ENCODE peak calls at places on chromosomes 11 and 22, in ten cellular contexts. H is mucosa of descending colon, S is Calu3, F is PC-9, K is GM12865, P is HFFc6, L is fibroblast of mammary gland, C is right lobe of liver, Z is BE2C, M is WTC11. N is an unnamed sample.

GRCh38 chr22:45302751-45303150 is 7.0 kb upstream of the FAM118A start:
- DNase-seq in K (no peak), M (no peak), Z (no peak), P (no peak), H (peak), L (no peak), C (no peak), S (no peak), F (no peak), N (no peak)

GRCh38 chr11:10160350-10160749 is 133.7 kb downstream of the SBF2 start:
- DNase-seq in S (no peak), Z (no peak), L (no peak), C (no peak), F (no peak), H (no peak), M (no peak), K (no peak), P (no peak), N (no peak)

GRCh38 chr11:79940976-79941735 is 500.3 kb upstream of the TENM4 start:
- DNase-seq in Z (no peak), K (no peak), M (no peak), L (peak), F (no peak), H (no peak), C (no peak), P (peak), S (no peak), N (no peak)

GRCh38 chr11:57873196-57873911 is 111.8 kb downstream of the CTNND1 start:
- DNase-seq in H (no peak), K (no peak), C (no peak), Z (no peak), S (no peak), L (no peak), M (no peak), F (no peak), P (no peak), N (no peak)

GRCh38 chr11:32288276-32288675 is 147.1 kb downstream of the WT1 start:
- DNase-seq in K (no peak), Z (peak), P (no peak), M (peak), C (no peak), H (no peak), L (no peak), S (no peak), F (no peak), N (no peak)

GRCh38 chr11:111632798-111633197 is 30.5 kb downstream of the SIK2 start:
- DNase-seq in M (no peak), C (no peak), Z (peak), L (no peak), S (no peak), F (no peak), K (no peak), P (no peak), H (no peak), N (no peak)

GRCh38 chr11:7869467-7869866 is 61.6 kb downstream of the OR10A6 start:
- DNase-seq in H (no peak), F (no peak), P (no peak), S (no peak), L (peak), C (no peak), Z (no peak), M (no peak), K (no peak), N (no peak)

GRCh38 chr11:31699066-31699465 is 112.1 kb downstream of the PAX6 start:
- DNase-seq in C (no peak), F (no peak), M (no peak), H (no peak), Z (no peak), K (no peak), S (no peak), P (no peak), L (no peak), N (no peak)

GRCh38 chr22:31680764-31681624 is 19.0 kb upstream of the PISD start:
- DNase-seq in F (no peak), P (peak), Z (no peak), K (no peak), C (no peak), S (no peak), M (no peak), H (peak), L (peak), N (no peak)

GRCh38 chr11:114219559-114220349 is 76.4 kb upstream of the NNMT start:
- DNase-seq in C (no peak), F (no peak), Z (no peak), P (no peak), H (no peak), L (peak), S (peak), K (no peak), M (no peak), N (no peak)

GRCh38 chr11:15710593-15711260 is 596.0 kb downstream of the INSC start:
- DNase-seq in C (no peak), Z (no peak), P (no peak), K (no peak), S (no peak), L (no peak), F (no peak), M (no peak), H (no peak), N (no peak)

GRCh38 chr22:35397095-35397904 is 2.6 kb upstream of the MCM5 start:
- DNase-seq in C (peak), H (no peak), M (no peak), F (no peak), P (no peak), L (peak), S (no peak), Z (no peak), K (no peak), N (no peak)

GRCh38 chr22:33851240-33851639 is 69.0 kb downstream of the LARGE1 start:
- DNase-seq in C (no peak), S (no peak), Z (no peak), K (no peak), M (no peak), F (peak), L (peak), H (no peak), P (peak), N (no peak)

GRCh38 chr22:42891008-42891407 is 33.9 kb upstream of the ARFGAP3 start:
- DNase-seq in H (no peak), P (no peak), Z (no peak), L (no peak), M (no peak), C (no peak), F (no peak), S (no peak), K (no peak), N (no peak)

GRCh38 chr11:19676508-19677379 is 35.9 kb upstream of the NAV2 start:
- DNase-seq in F (no peak), C (no peak), L (no peak), M (no peak), S (no peak), P (no peak), H (no peak), K (no peak), Z (no peak), N (no peak)

GRCh38 chr11:73013021-73013420 is 129.1 kb downstream of the FCHSD2 start:
- DNase-seq in Z (no peak), P (no peak), F (no peak), M (no peak), C (no peak), S (no peak), K (no peak), H (no peak), L (no peak), N (no peak)

GRCh38 chr11:91248199-91248807 is 976.3 kb upstream of the FAT3 start:
- DNase-seq in P (no peak), F (no peak), Z (peak), C (no peak), K (peak), M (peak), L (peak), S (peak), H (peak), N (no peak)

GRCh38 chr11:45106006-45106405 is 40.4 kb upstream of the PRDM11 start:
- DNase-seq in K (no peak), L (no peak), H (no peak), F (no peak), Z (no peak), M (no peak), P (no peak), C (no peak), S (no peak), N (peak)

GRCh38 chr11:28615542-28615941 is 507.4 kb downstream of the METTL15 start:
- DNase-seq in M (no peak), L (no peak), H (no peak), P (no peak), F (no peak), Z (no peak), K (no peak), S (no peak), C (no peak), N (no peak)

GRCh38 chr11:3341298-3341697 is 37.6 kb downstream of the ZNF195 start:
- DNase-seq in S (peak), Z (peak), F (no peak), C (no peak), M (peak), H (peak), P (peak), K (peak), L (peak), N (peak)

GRCh38 chr11:116215471-116216113 is 557.2 kb downstream of the BUD13 start:
- DNase-seq in P (no peak), S (no peak), Z (no peak), L (no peak), H (no peak), F (no peak), M (peak), K (peak), C (no peak), N (no peak)

GRCh38 chr11:103618532-103618931 is 417.9 kb upstream of the DDI1 start:
- DNase-seq in H (no peak), C (no peak), F (no peak), Z (no peak), S (no peak), K (no peak), L (peak), P (peak), M (no peak), N (no peak)

GRCh38 chr22:48520888-48521600 is 1306.6 kb downstream of the BRD1 start:
- DNase-seq in Z (no peak), P (no peak), S (no peak), F (no peak), M (no peak), K (no peak), L (no peak), H (no peak), C (no peak), N (no peak)

GRCh38 chr11:19742595-19743292 is 30.1 kb downstream of the NAV2 start:
- DNase-seq in C (peak), H (peak), K (peak), S (peak), L (peak), P (peak), F (peak), M (peak), Z (peak), N (peak)

GRCh38 chr11:17721242-17721999 is 2.0 kb downstream of the MYOD1 start:
- DNase-seq in M (peak), Z (no peak), L (no peak), P (no peak), S (no peak), H (no peak), K (no peak), F (no peak), C (no peak), N (no peak)

GRCh38 chr11:8068605-8069221 is 12.3 kb upstream of the TUB start:
- DNase-seq in M (no peak), P (peak), K (no peak), C (peak), F (peak), H (peak), Z (peak), L (peak), S (no peak), N (no peak)

GRCh38 chr11:130872961-130873360 is 43.3 kb downstream of the SNX19 start:
- DNase-seq in P (peak), K (no peak), Z (no peak), C (no peak), S (no peak), M (no peak), L (peak), H (no peak), F (no peak), N (no peak)

GRCh38 chr22:43206515-43207161 is 19.7 kb upstream of the TTLL12 start:
- DNase-seq in P (no peak), H (no peak), Z (no peak), F (no peak), C (no peak), S (no peak), K (no peak), M (no peak), L (no peak), N (no peak)

GRCh38 chr11:120431633-120432032 is 79.9 kb upstream of the GRIK4 start:
- DNase-seq in L (peak), S (no peak), C (no peak), M (peak), K (peak), P (peak), Z (no peak), F (no peak), H (no peak), N (no peak)

GRCh38 chr11:27304514-27304913 is 58.5 kb downstream of the CCDC34 start:
- DNase-seq in C (no peak), K (no peak), H (no peak), Z (no peak), L (no peak), S (no peak), P (no peak), F (no peak), M (peak), N (no peak)

DNA sequence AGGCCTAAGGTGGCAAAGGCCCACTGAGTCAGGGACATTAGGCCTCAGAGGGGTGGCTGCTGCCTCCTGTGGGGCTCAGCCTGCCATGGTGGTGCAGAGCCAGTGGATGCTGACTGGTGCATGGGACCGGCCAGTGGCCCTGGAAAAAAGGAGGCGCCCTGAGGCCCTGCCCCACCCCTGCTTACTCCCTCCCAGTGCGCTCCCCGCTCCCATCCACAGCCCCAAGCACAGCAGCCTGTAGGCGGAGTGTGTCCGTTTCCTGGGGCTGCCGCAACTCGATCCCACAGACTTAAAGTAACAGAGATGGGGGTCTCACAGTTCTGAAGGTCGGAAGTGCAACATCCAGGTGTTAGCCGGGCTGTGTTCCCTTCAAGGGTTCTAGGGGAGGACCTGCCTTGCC is 38.4 kb upstream of the FADD start:
- DNase-seq in Z (no peak), F (no peak), H (no peak), S (no peak), M (no peak), K (no peak), P (no peak), L (no peak), C (no peak), N (no peak)
- TF ChIP-seq CTCF in Z (no peak), F (no peak), H (no peak), S (no peak), M (no peak), K (no peak), P (no peak), L (no peak), C (no peak), N (no peak)

DNA sequence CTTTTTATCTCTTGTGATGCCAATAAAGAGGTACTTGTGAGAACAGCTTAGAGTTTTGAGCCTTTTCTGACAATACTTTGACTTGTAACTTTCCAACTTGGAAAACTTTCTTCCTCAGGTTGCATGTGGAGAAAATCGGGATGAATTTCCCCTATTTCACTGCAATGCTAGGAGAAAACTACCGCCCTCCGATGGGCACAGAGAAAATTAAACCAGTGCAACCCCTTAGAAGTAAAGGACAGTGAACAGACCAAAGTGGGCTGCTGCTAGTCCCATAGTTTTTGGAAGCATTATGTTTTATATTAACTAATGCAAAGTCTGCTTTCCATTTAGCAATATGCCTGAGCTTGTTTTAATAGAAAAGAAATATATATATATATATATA is 195.5 kb upstream of the RAG2 start:
- DNase-seq in L (no peak), S (peak), F (no peak), Z (no peak), P (no peak), M (no peak), H (no peak), C (no peak), K (no peak), N (no peak)
- TF ChIP-seq CTCF in L (no peak), S (no peak), F (no peak), Z (peak), P (no peak), M (no peak), H (no peak), C (peak), K (no peak), N (no peak)

GRCh38 chr11:134425816-134426536 is 13.9 kb upstream of the B3GAT1 start:
- DNase-seq in F (no peak), L (no peak), S (no peak), Z (no peak), K (no peak), C (no peak), M (no peak), P (no peak), H (no peak), N (no peak)

GRCh38 chr11:134433251-134433650 is 21.2 kb upstream of the B3GAT1 start:
- DNase-seq in F (no peak), S (no peak), H (no peak), Z (no peak), K (no peak), P (no peak), L (no peak), M (no peak), C (no peak), N (no peak)

GRCh38 chr11:134425413-134425812 is 13.4 kb upstream of the B3GAT1 start:
- DNase-seq in F (no peak), C (no peak), K (no peak), S (no peak), P (no peak), Z (no peak), H (no peak), M (no peak), L (no peak), N (no peak)

GRCh38 chr11:134432776-134433175 is 20.7 kb upstream of the B3GAT1 start:
- DNase-seq in L (no peak), F (no peak), K (no peak), P (no peak), Z (no peak), C (no peak), M (no peak), H (no peak), S (no peak), N (no peak)

GRCh38 chr11:134429104-134429503 is 17.1 kb upstream of the B3GAT1 start:
- DNase-seq in L (no peak), K (no peak), M (no peak), F (no peak), C (no peak), Z (peak), P (no peak), S (no peak), H (no peak), N (no peak)
- TF ChIP-seq CTCF in L (no peak), K (no peak), M (no peak), F (no peak), C (no peak), Z (no peak), P (no peak), S (no peak), H (no peak), N (no peak)

DNA sequence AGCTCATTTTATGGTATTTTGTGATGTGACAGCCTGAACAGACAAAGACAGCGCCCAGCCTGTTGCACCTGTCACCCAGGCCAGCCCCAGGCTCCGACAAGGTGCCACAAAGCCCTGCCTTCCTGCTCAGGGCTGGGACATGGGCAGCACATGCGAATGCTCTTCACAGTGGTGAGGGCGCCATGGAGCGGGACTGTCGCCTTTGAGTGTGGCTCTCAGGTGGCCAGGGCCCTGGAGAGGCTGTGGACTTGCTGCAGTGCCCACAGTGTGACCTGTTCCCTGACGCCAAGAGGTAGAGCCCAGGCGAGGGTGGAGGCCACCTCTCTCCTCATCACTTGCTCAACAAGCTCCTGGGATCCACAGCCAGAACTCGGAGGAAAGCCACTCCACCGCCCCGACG is 346.3 kb downstream of the SHANK2 start:
- DNase-seq in M (no peak), S (no peak), H (no peak), L (no peak), P (no peak), Z (no peak), C (no peak), F (no peak), K (no peak), N (no peak)
- TF ChIP-seq CTCF in M (no peak), S (no peak), H (no peak), L (no peak), P (no peak), Z (no peak), C (no peak), F (no peak), K (no peak), N (no peak)

DNA sequence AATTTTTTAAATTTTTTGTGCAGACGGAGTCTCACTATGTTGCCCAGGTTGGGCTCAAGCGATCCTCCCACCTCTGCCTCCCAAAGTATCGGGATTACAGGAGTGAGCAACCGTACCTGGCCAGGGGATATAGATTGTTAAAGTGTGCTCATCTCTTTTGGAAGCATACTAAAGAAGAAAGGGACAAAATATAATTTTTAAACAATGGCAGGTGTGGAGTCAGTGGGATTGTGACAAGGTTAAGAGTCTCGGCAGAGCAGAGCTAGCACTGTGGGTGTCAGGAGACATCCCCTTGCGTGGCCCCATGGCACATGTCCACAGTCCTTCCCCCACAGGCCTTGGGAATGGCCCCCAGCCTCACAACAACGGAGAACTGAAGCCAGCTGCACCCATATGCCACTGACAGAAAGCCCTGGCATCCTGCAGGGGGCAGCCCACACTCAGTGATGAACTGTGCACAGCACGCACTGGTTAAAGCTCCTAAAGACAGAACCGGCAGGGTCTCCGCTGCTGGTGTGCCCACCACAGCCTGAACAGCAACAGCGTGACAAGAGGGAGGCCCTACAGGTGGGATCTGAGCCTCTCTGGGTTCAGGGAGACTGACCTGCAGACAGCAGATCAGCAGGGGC is 29.9 kb downstream of the SERPIND1 start:
- DNase-seq in L (peak), S (peak), C (peak), P (peak), F (no peak), H (peak), M (peak), K (peak), Z (peak), N (peak)
- TF ChIP-seq CTCF in L (peak), S (peak), C (peak), P (peak), F (peak), H (no peak), M (peak), K (peak), Z (peak), N (peak)

DNA sequence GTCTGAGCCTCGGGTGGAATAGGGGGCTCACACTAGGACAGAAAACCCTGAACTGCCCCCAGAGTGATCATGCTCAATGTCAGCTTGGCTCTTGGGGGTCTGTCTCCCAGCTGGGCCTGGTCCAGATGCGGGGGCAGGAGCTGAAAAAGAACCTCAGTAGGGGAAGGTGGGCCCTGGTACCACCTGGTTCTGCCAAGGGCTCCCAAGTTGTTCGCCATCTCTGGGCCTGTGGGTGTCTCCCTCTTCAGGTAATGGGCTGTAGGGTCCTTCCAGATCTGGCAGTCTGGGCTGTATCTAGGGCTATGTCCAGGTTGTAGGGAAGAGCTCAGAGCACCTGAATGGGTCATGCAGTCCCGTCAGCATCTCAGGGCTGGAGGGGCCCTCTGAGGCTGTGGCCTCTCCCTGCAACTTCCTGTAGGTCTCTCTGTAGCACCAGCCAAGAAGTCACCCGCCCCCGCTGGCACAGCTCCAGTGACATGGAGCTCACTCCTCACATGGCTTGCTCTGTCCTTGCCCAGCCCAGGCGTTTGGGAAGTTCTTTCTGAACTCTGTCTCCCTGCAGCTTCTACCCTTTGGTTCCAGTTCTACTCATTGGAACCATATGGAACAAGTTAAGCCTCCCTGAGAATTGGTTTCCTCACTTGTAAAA is 33.0 kb upstream of the SOX10 start:
- DNase-seq in M (no peak), H (peak), Z (peak), F (no peak), P (peak), C (peak), K (no peak), S (peak), L (peak), N (no peak)
- TF ChIP-seq CTCF in M (no peak), H (no peak), Z (peak), F (no peak), P (no peak), C (no peak), K (no peak), S (no peak), L (no peak), N (no peak)